ENCODE peak calls at places on chromosomes 2 and 18, in five cellular contexts. J is cardiac muscle cell, R is HTR-8/SVneo, N is EL, T is H9. P is an unnamed sample.
A peak's percentile ranks its signal among the peaks of the same experiment; 100 is the strongest.

GRCh38 chr2:10252202-10252601 is 50.5 kb upstream of the HPCAL1 start:
- DNase-seq in J (no peak), R (no peak), N (no peak), T (no peak), P (no peak)

GRCh38 chr18:33578371-33579146 is 540 bp downstream of the ASXL3 start:
- DNase-seq in J (no peak), R (no peak), N (no peak), T (peak; percentile 30), P (no peak)

GRCh38 chr2:12700989-12701388 is 15.7 kb upstream of the TRIB2 start:
- DNase-seq in J (peak; percentile 38), R (no peak), N (peak; percentile 31), T (no peak), P (no peak)

GRCh38 chr18:13288509-13289138 is 70.1 kb downstream of the LDLRAD4 start:
- DNase-seq in J (no peak), R (no peak), N (no peak), T (no peak), P (no peak)

GRCh38 chr2:121000804-121001203 is 265.1 kb downstream of the GLI2 start:
- DNase-seq in J (no peak), R (no peak), N (no peak), T (no peak), P (no peak)

GRCh38 chr2:206245178-206245778 is 29.2 kb upstream of the ZDBF2 start:
- DNase-seq in J (no peak), R (no peak), N (no peak), T (no peak), P (no peak)

GRCh38 chr2:102442967-102443828 is 20.2 kb downstream of the IL18RAP start:
- DNase-seq in J (peak; percentile 69), R (peak; percentile 9), N (peak; percentile 30), T (no peak), P (peak; percentile 19)

GRCh38 chr18:8730080-8730827 is 24.9 kb downstream of the MTCL1 start:
- DNase-seq in J (peak; percentile 96), R (peak; percentile 73), N (peak; percentile 70), T (no peak), P (no peak)

GRCh38 chr2:216404010-216404618 is 8.2 kb upstream of the SMARCAL1 start:
- DNase-seq in J (peak; percentile 57), R (no peak), N (peak; percentile 48), T (peak; percentile 44), P (peak; percentile 14)

GRCh38 chr2:215870986-215871385 is 142.4 kb downstream of the MREG start:
- DNase-seq in J (no peak), R (peak; percentile 19), N (peak; percentile 29), T (peak; percentile 43), P (no peak)

GRCh38 chr2:50318147-50318546 is 713.8 kb downstream of the NRXN1 start:
- DNase-seq in J (no peak), R (no peak), N (no peak), T (no peak), P (no peak)

GRCh38 chr2:226031962-226032441 is 632.5 kb downstream of the NYAP2 start:
- DNase-seq in J (peak; percentile 33), R (peak; percentile 10), N (peak; percentile 42), T (no peak), P (no peak)

GRCh38 chr2:95260028-95261023 is 13.9 kb upstream of the PROM2 start:
- DNase-seq in J (peak; percentile 26), R (no peak), N (no peak), T (no peak), P (no peak)

GRCh38 chr2:127640082-127641072 is 5.6 kb upstream of the GPR17 start:
- DNase-seq in J (no peak), R (no peak), N (no peak), T (peak; percentile 74), P (peak; percentile 16)

GRCh38 chr18:27969206-27969605 is 207.7 kb downstream of the CDH2 start:
- DNase-seq in J (no peak), R (no peak), N (no peak), T (no peak), P (no peak)

GRCh38 chr2:168079236-168079635 is 168.2 kb downstream of the STK39 start:
- DNase-seq in J (no peak), R (no peak), N (no peak), T (no peak), P (no peak)

GRCh38 chr2:203656522-203657287 is 49.7 kb upstream of the CD28 start:
- DNase-seq in J (peak; percentile 80), R (no peak), N (peak; percentile 23), T (no peak), P (no peak)

GRCh38 chr2:166961933-166962332 is 73.7 kb downstream of the XIRP2 start:
- DNase-seq in J (no peak), R (no peak), N (no peak), T (no peak), P (no peak)

GRCh38 chr2:48483916-48484315 is 46.0 kb upstream of the STON1 start:
- DNase-seq in J (peak; percentile 94), R (peak; percentile 30), N (no peak), T (no peak), P (no peak)

GRCh38 chr2:3034856-3035255 is 342.8 kb downstream of the EIPR1 start:
- DNase-seq in J (no peak), R (no peak), N (no peak), T (no peak), P (no peak)

GRCh38 chr2:171404258-171404657 is 29.5 kb downstream of the METTL8 start:
- DNase-seq in J (peak; percentile 33), R (peak; percentile 30), N (peak; percentile 85), T (no peak), P (no peak)

GRCh38 chr2:31404827-31405226 is 9.7 kb downstream of the XDH start:
- DNase-seq in J (no peak), R (no peak), N (no peak), T (no peak), P (no peak)

GRCh38 chr2:177724398-177725287 is 332.1 kb downstream of the AGPS start:
- DNase-seq in J (peak; percentile 68), R (peak; percentile 49), N (peak; percentile 50), T (peak; percentile 52), P (no peak)

GRCh38 chr2:137826373-137827372 is 137.6 kb upstream of the HNMT start:
- DNase-seq in J (no peak), R (no peak), N (no peak), T (no peak), P (no peak)

GRCh38 chr18:47522359-47522758 is 270.9 kb upstream of the SKOR2 start:
- DNase-seq in J (no peak), R (no peak), N (no peak), T (no peak), P (no peak)

GRCh38 chr18:72544092-72544886 is at the start of gene CBLN2:
- DNase-seq in J (peak; percentile 79), R (peak; percentile 41), N (peak; percentile 4), T (peak; percentile 80), P (no peak)

GRCh38 chr2:150495993-150496627 is 8.6 kb upstream of the RND3 start:
- DNase-seq in J (peak; percentile 93), R (no peak), N (peak; percentile 97), T (no peak), P (no peak)

GRCh38 chr2:219252900-219253752 is at the start of gene TUBA4B:
- DNase-seq in J (no peak), R (no peak), N (peak; percentile 37), T (peak; percentile 81), P (peak; percentile 42)

GRCh38 chr2:133780099-133780996 is 212.1 kb upstream of the NCKAP5 start:
- DNase-seq in J (peak; percentile 84), R (peak; percentile 48), N (peak; percentile 82), T (peak; percentile 47), P (no peak)

GRCh38 chr2:172561270-172561669 is 5.4 kb downstream of the PDK1 start:
- DNase-seq in J (no peak), R (no peak), N (no peak), T (no peak), P (no peak)

GRCh38 chr2:237165405-237166276 is 80.0 kb downstream of the COPS8 start:
- DNase-seq in J (peak; percentile 67), R (peak; percentile 18), N (peak; percentile 52), T (peak; percentile 64), P (no peak)

GRCh38 chr2:137964066-137964858 is at the start of gene HNMT:
- DNase-seq in J (peak; percentile 87), R (peak; percentile 41), N (peak; percentile 61), T (peak; percentile 52), P (no peak)

GRCh38 chr2:239695106-239695727 is 294.4 kb upstream of the HDAC4 start:
- DNase-seq in J (no peak), R (no peak), N (no peak), T (no peak), P (no peak)

GRCh38 chr18:21599585-21600525 is 649 bp downstream of the ESCO1 start:
- DNase-seq in J (peak; percentile 6), R (peak; percentile 32), N (peak; percentile 23), T (peak; percentile 72), P (no peak)

GRCh38 chr2:1518891-1519530 is 105.7 kb downstream of the TPO start:
- DNase-seq in J (peak; percentile 4), R (no peak), N (peak; percentile 20), T (no peak), P (no peak)

GRCh38 chr2:85154048-85154753 is 21.0 kb downstream of the TCF7L1 start:
- DNase-seq in J (peak; percentile 71), R (no peak), N (no peak), T (no peak), P (no peak)

GRCh38 chr2:120626566-120626965 is 109.1 kb upstream of the GLI2 start:
- DNase-seq in J (no peak), R (no peak), N (no peak), T (peak; percentile 8), P (no peak)

GRCh38 chr2:71670430-71670795 is 217.1 kb downstream of the DYSF start:
- DNase-seq in J (no peak), R (no peak), N (no peak), T (peak; percentile 11), P (no peak)

GRCh38 chr2:195168369-195168768 is 488.7 kb upstream of the SLC39A10 start:
- DNase-seq in J (no peak), R (no peak), N (no peak), T (no peak), P (no peak)

GRCh38 chr2:6993230-6993640 is 76.0 kb downstream of the RNF144A start:
- DNase-seq in J (peak; percentile 50), R (no peak), N (no peak), T (no peak), P (no peak)

P was measured in activated effector memory CD4-positive, alpha-beta T cell treated with Interleukin-2 at 50 U/mL for 16 hours.